ENCODE peak calls at places on chromosomes 4 and X, in five cellular contexts. T is cardiac muscle cell, I is mucosa of descending colon, M is keratinocyte, R is NT2/D1. Z is an unnamed sample. For H3K9me3, the result is how much of the 10 kb centered on the place peaks cover.

GRCh38 chrX:135974279-135974856 is 580 bp upstream of the MMGT1 start:
- DNase-seq in T (peak), I (peak), M (no peak), R (no peak), Z (no peak)

GRCh38 chrX:38879631-38880220 is 78.5 kb downstream of the MID1IP1 start:
- DNase-seq in T (no peak), I (peak), M (peak), R (no peak), Z (no peak)

GRCh38 chr4:123481034-123481433 is 84.4 kb downstream of the SPRY1 start:
- DNase-seq in T (peak), I (no peak), M (peak), R (no peak), Z (no peak)

GRCh38 chr4:168614316-168615057 is 117.6 kb downstream of the PALLD start:
- DNase-seq in T (no peak), I (no peak), M (no peak), R (no peak), Z (no peak)

GRCh38 chrX:134600714-134601113 is 57.6 kb downstream of the PLAC1 start:
- DNase-seq in T (peak), I (no peak), M (no peak), R (no peak), Z (no peak)

GRCh38 chr4:19940861-19941260 is 310.8 kb upstream of the SLIT2 start:
- DNase-seq in T (no peak), I (no peak), M (no peak), R (no peak), Z (no peak)

GRCh38 chr4:99518883-99519282 is 8.1 kb downstream of the C4orf17 start:
- DNase-seq in T (no peak), I (no peak), M (no peak), R (no peak), Z (no peak)

GRCh38 chrX:69321006-69321655 is 155.9 kb upstream of the PJA1 start:
- DNase-seq in T (no peak), I (no peak), M (no peak), R (no peak), Z (peak)

GRCh38 chr4:80183196-80184052 is 13.9 kb upstream of the PRDM8 start:
- DNase-seq in T (peak), I (peak), M (no peak), R (no peak), Z (no peak)

GRCh38 chr4:15488136-15488535 is 18.5 kb downstream of the CC2D2A start:
- DNase-seq in T (no peak), I (no peak), M (no peak), R (no peak), Z (no peak)

GRCh38 chr4:101400096-101400495 is 52.8 kb upstream of the PPP3CA start:
- DNase-seq in T (peak), I (no peak), M (no peak), R (no peak), Z (no peak)

GRCh38 chr4:174538123-174538875 is 16.0 kb upstream of the HPGD start:
- DNase-seq in T (no peak), I (no peak), M (no peak), R (no peak), Z (no peak)

GRCh38 chrX:87636533-87636932 is 118.9 kb downstream of the KLHL4 start:
- DNase-seq in T (no peak), I (no peak), M (no peak), R (no peak), Z (no peak)

GRCh38 chr4:184653650-184654049 is 4.1 kb downstream of the PRIMPOL start:
- DNase-seq in T (no peak), I (no peak), M (no peak), R (no peak), Z (no peak)

GRCh38 chr4:143424276-143424675 is 87.6 kb downstream of the GAB1 start:
- DNase-seq in T (no peak), I (no peak), M (no peak), R (no peak), Z (no peak)

GRCh38 chrX:55487143-55487542 is 2.5 kb downstream of the USP51 start:
- DNase-seq in T (no peak), I (no peak), M (no peak), R (no peak), Z (peak)

GRCh38 chr4:112946127-112946526 is 103.3 kb upstream of the ANK2 start:
- DNase-seq in T (no peak), I (no peak), M (no peak), R (no peak), Z (no peak)

GRCh38 chrX:138775501-138775900 is 64.0 kb upstream of the FGF13 start:
- DNase-seq in T (peak), I (no peak), M (no peak), R (no peak), Z (no peak)

GRCh38 chrX:10007604-10008003 is 40.4 kb downstream of the CLDN34 start:
- DNase-seq in T (peak), I (no peak), M (no peak), R (no peak), Z (no peak)

GRCh38 chrX:108177321-108177990 is 85.9 kb downstream of the ATG4A start:
- DNase-seq in T (no peak), I (no peak), M (no peak), R (peak), Z (no peak)

GRCh38 chr4:182717788-182718583 is 199.2 kb downstream of the DCTD start:
- DNase-seq in T (no peak), I (no peak), M (no peak), R (no peak), Z (no peak)

GRCh38 chr4:15653430-15653829 is 1.7 kb downstream of the FBXL5 start:
- DNase-seq in T (no peak), I (no peak), M (no peak), R (no peak), Z (no peak)

GRCh38 chr4:163404080-163404479 is 60.4 kb downstream of the NPY5R start:
- DNase-seq in T (no peak), I (no peak), M (no peak), R (no peak), Z (no peak)
- H3K4me3 ChIP-seq in T (no peak), I (no peak), M (no peak), R (no peak), Z (no peak)

DNA sequence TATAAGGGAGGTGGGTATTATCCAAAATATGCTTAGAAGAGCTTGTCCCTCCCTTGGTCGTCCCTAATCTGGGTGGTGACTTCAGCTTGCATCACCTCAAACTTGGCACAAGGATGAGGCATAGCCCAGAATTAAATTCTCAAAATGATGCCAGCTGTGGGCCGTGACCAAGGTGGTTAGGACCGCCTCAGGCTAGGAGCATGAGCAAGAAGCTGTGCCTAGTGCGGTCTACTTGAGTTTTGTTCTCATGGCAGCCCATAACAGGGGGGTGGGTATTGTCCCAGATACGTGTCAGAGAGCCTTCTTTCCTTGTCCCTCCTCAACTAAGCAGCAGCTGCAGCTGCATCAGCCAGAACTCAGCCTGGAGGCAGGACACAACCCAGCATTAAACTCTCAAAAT is 2620.0 kb downstream of the PCDH7 start:
- DNase-seq in T (no peak), I (no peak), M (no peak), R (no peak), Z (no peak)
- H3K9me3 ChIP-seq in T (under half), I (under half), M (under half), R (under half), Z (under half)

GRCh38 chr4:25656031-25656430 is 380 bp downstream of the SLC34A2 start:
- DNase-seq in T (no peak), I (no peak), M (no peak), R (no peak), Z (no peak)
- H3K4me3 ChIP-seq in T (peak), I (no peak), M (peak), R (peak), Z (no peak)

GRCh38 chrX:64184396-64184795 is 21.1 kb downstream of the AMER1 start:
- DNase-seq in T (no peak), I (no peak), M (no peak), R (no peak), Z (peak)
- H3K9me3 ChIP-seq in T (under half), I (under half), M (under half), R (under half), Z (under half)

GRCh38 chrX:102154218-102154860 is 1.4 kb downstream of the BEX5 start:
- DNase-seq in T (no peak), I (no peak), M (no peak), R (no peak), Z (no peak)
- H3K4me3 ChIP-seq in T (no peak), I (no peak), M (no peak), R (peak), Z (no peak)

GRCh38 chrX:153420851-153421599 is 9.8 kb downstream of the ZFP92 start:
- DNase-seq in T (no peak), I (no peak), M (no peak), R (no peak), Z (no peak)
- H3K9me3 ChIP-seq in T (under half), I (under half), M (under half), R (under half), Z (under half)